ENCODE peak calls at places on chromosome 10, in ten cellular contexts. U, O, I, Z, B, N, A, K, J and C are unnamed samples.

GRCh38 chr10:75399461-75400162 is 2.0 kb downstream of the ZNF503 start:
- DNase-seq in U (peak), O (no peak), I (no peak), Z (peak), B (peak), N (peak), A (no peak), K (peak), J (peak), C (peak)

GRCh38 chr10:72954596-72955569 is at the start of gene PLA2G12B:
- DNase-seq in U (no peak), O (no peak), I (no peak), Z (no peak), B (no peak), N (no peak), A (no peak), K (no peak), J (no peak), C (no peak)

GRCh38 chr10:29392376-29393021 is 103.6 kb downstream of the LYZL1 start:
- DNase-seq in U (no peak), O (no peak), I (peak), Z (peak), B (no peak), N (peak), A (no peak), K (peak), J (peak), C (peak)

GRCh38 chr10:103854265-103854686 is 1.1 kb downstream of the SH3PXD2A start:
- DNase-seq in U (no peak), O (no peak), I (no peak), Z (peak), B (no peak), N (no peak), A (no peak), K (no peak), J (no peak), C (no peak)

GRCh38 chr10:119439922-119440321 is 102.6 kb downstream of the RGS10 start:
- DNase-seq in U (no peak), O (no peak), I (no peak), Z (no peak), B (no peak), N (no peak), A (no peak), K (no peak), J (no peak), C (no peak)

GRCh38 chr10:58651040-58651439 is 138.4 kb downstream of the BICC1 start:
- DNase-seq in U (no peak), O (no peak), I (no peak), Z (no peak), B (no peak), N (no peak), A (no peak), K (no peak), J (no peak), C (no peak)

GRCh38 chr10:28902215-28902614 is 224.9 kb downstream of the BAMBI start:
- DNase-seq in U (no peak), O (no peak), I (no peak), Z (no peak), B (no peak), N (no peak), A (no peak), K (no peak), J (no peak), C (no peak)

GRCh38 chr10:49318028-49318427 is 19.1 kb downstream of the C10orf71 start:
- DNase-seq in U (no peak), O (no peak), I (no peak), Z (no peak), B (no peak), N (no peak), A (no peak), K (no peak), J (no peak), C (no peak)

GRCh38 chr10:133441780-133442179 is 12.0 kb upstream of the SCART1 start:
- DNase-seq in U (no peak), O (no peak), I (no peak), Z (no peak), B (no peak), N (no peak), A (no peak), K (peak), J (no peak), C (no peak)

GRCh38 chr10:29583674-29584073 is 51.1 kb downstream of the SVIL start:
- DNase-seq in U (no peak), O (no peak), I (no peak), Z (no peak), B (no peak), N (no peak), A (no peak), K (no peak), J (no peak), C (no peak)

GRCh38 chr10:102559764-102560163 is 56.0 kb downstream of the SUFU start:
- DNase-seq in U (no peak), O (no peak), I (no peak), Z (no peak), B (no peak), N (no peak), A (no peak), K (no peak), J (no peak), C (no peak)

GRCh38 chr10:62379394-62379793 is 5.2 kb downstream of the ZNF365 start:
- DNase-seq in U (no peak), O (no peak), I (no peak), Z (no peak), B (no peak), N (no peak), A (no peak), K (no peak), J (no peak), C (no peak)

GRCh38 chr10:21191512-21191911 is 294.4 kb upstream of the NEBL start:
- DNase-seq in U (no peak), O (no peak), I (no peak), Z (no peak), B (no peak), N (no peak), A (no peak), K (no peak), J (no peak), C (no peak)

GRCh38 chr10:13959443-13960359 is 371.0 kb downstream of the FRMD4A start:
- DNase-seq in U (no peak), O (no peak), I (no peak), Z (no peak), B (no peak), N (no peak), A (no peak), K (no peak), J (no peak), C (no peak)

GRCh38 chr10:17088118-17088806 is 41.3 kb downstream of the CUBN start:
- DNase-seq in U (no peak), O (no peak), I (no peak), Z (no peak), B (no peak), N (no peak), A (no peak), K (no peak), J (no peak), C (no peak)

GRCh38 chr10:132300582-132300981 is 7.2 kb downstream of the STK32C start:
- DNase-seq in U (peak), O (no peak), I (no peak), Z (no peak), B (no peak), N (no peak), A (no peak), K (no peak), J (no peak), C (no peak)

GRCh38 chr10:98295907-98296306 is 27.9 kb upstream of the LOXL4 start:
- DNase-seq in U (no peak), O (no peak), I (no peak), Z (no peak), B (no peak), N (no peak), A (no peak), K (no peak), J (no peak), C (no peak)

GRCh38 chr10:70596110-70596798 is 6.3 kb downstream of the PRF1 start:
- DNase-seq in U (no peak), O (no peak), I (no peak), Z (no peak), B (no peak), N (no peak), A (no peak), K (peak), J (no peak), C (no peak)

GRCh38 chr10:47288236-47288635 is 11.8 kb upstream of the GDF10 start:
- DNase-seq in U (no peak), O (no peak), I (no peak), Z (peak), B (no peak), N (no peak), A (no peak), K (peak), J (no peak), C (no peak)

GRCh38 chr10:78782441-78782840 is 286.3 kb upstream of the ZMIZ1 start:
- DNase-seq in U (no peak), O (no peak), I (no peak), Z (no peak), B (no peak), N (no peak), A (no peak), K (no peak), J (no peak), C (no peak)

GRCh38 chr10:60942604-60943269 is 1.2 kb downstream of the RHOBTB1 start:
- DNase-seq in U (peak), O (no peak), I (no peak), Z (peak), B (no peak), N (no peak), A (no peak), K (no peak), J (peak), C (peak)

GRCh38 chr10:103853428-103854264 is 1.7 kb downstream of the SH3PXD2A start:
- DNase-seq in U (no peak), O (no peak), I (no peak), Z (no peak), B (no peak), N (no peak), A (no peak), K (no peak), J (no peak), C (no peak)

GRCh38 chr10:101725843-101726242 is 30.9 kb upstream of the FBXW4 start:
- DNase-seq in U (peak), O (no peak), I (no peak), Z (no peak), B (no peak), N (no peak), A (no peak), K (no peak), J (no peak), C (no peak)

GRCh38 chr10:63670291-63670898 is 149.2 kb downstream of the REEP3 start:
- DNase-seq in U (no peak), O (no peak), I (no peak), Z (no peak), B (no peak), N (no peak), A (no peak), K (no peak), J (no peak), C (peak)

GRCh38 chr10:86956195-86956840 is 1.1 kb downstream of the MMRN2 start:
- DNase-seq in U (no peak), O (no peak), I (no peak), Z (no peak), B (no peak), N (no peak), A (no peak), K (no peak), J (no peak), C (no peak)

GRCh38 chr10:132464256-132465192 is 67.5 kb downstream of the PWWP2B start:
- DNase-seq in U (peak), O (no peak), I (no peak), Z (peak), B (no peak), N (no peak), A (no peak), K (no peak), J (no peak), C (no peak)

GRCh38 chr10:114309111-114309651 is 70.1 kb downstream of the VWA2 start:
- DNase-seq in U (no peak), O (no peak), I (no peak), Z (no peak), B (no peak), N (no peak), A (no peak), K (no peak), J (no peak), C (no peak)

GRCh38 chr10:1607466-1607865 is 129.9 kb downstream of the ADARB2 start:
- DNase-seq in U (no peak), O (no peak), I (no peak), Z (no peak), B (no peak), N (no peak), A (no peak), K (no peak), J (no peak), C (no peak)

GRCh38 chr10:90319188-90319914 is 538.5 kb downstream of the HTR7 start:
- DNase-seq in U (no peak), O (no peak), I (peak), Z (no peak), B (peak), N (no peak), A (no peak), K (no peak), J (peak), C (peak)